ENCODE peak calls at places on chromosomes 11 and 22, in four cellular contexts. J is GM12878, H is HepG2, S is SK-N-SH. B is an unnamed sample.

GRCh38 chr11:2526808-2527381 is 82.1 kb downstream of the KCNQ1 start:
- DNase-seq in S (no peak), J (no peak), H (no peak), B (peak; percentile 60)

GRCh38 chr11:130510407-130511006 is 62.1 kb downstream of the ADAMTS15 start:
- DNase-seq in H (no peak), J (no peak), S (no peak), B (peak; percentile 34)

GRCh38 chr11:17541330-17541885 is 2.8 kb downstream of the USH1C start:
- DNase-seq in S (no peak), J (no peak), H (no peak), B (no peak)

GRCh38 chr11:82546556-82547162 is 187.0 kb downstream of the FAM181B start:
- DNase-seq in H (no peak), J (no peak), S (no peak), B (no peak)

GRCh38 chr11:72789493-72790131 is 4.2 kb downstream of the STARD10 start:
- DNase-seq in J (no peak), S (peak; percentile 40), H (no peak), B (no peak)

GRCh38 chr22:32564170-32565001 is 89.8 kb downstream of the FBXO7 start:
- DNase-seq in J (no peak), S (no peak), H (no peak), B (no peak)

GRCh38 chr11:130070829-130071205 is 1.1 kb downstream of the APLP2 start:
- DNase-seq in J (no peak), S (no peak), H (no peak), B (no peak)

GRCh38 chr11:9150944-9151343 is 59.5 kb upstream of the SCUBE2 start:
- DNase-seq in H (no peak), J (no peak), S (no peak), B (no peak)

GRCh38 chr22:48173061-48173849 is 1410.8 kb downstream of the TBC1D22A start:
- DNase-seq in H (no peak), J (no peak), S (no peak), B (no peak)

GRCh38 chr11:107561688-107562087 is 3.8 kb downstream of the ALKBH8 start:
- DNase-seq in S (no peak), J (no peak), H (no peak), B (no peak)

GRCh38 chr11:70517203-70517602 is 118.9 kb downstream of the CTTN start:
- DNase-seq in S (no peak), J (no peak), H (no peak), B (no peak)

GRCh38 chr11:76047231-76047630 is 159.1 kb downstream of the WNT11 start:
- DNase-seq in S (no peak), H (no peak), J (no peak), B (no peak)

GRCh38 chr11:119319702-119320592 is 3.0 kb upstream of the MCAM start:
- DNase-seq in J (no peak), H (no peak), S (no peak), B (no peak)

GRCh38 chr11:28566643-28567042 is 458.5 kb downstream of the METTL15 start:
- DNase-seq in H (no peak), J (no peak), S (peak; percentile 1), B (peak; percentile 50)

GRCh38 chr11:82960000-82960778 is 58.7 kb downstream of the DDIAS start:
- DNase-seq in H (no peak), J (peak; percentile 65), S (no peak), B (no peak)

GRCh38 chr11:22792497-22792896 is 37.1 kb downstream of the SVIP start:
- DNase-seq in J (no peak), S (no peak), H (peak; percentile 94), B (no peak)

GRCh38 chr22:48703265-48703941 is 1124.3 kb downstream of the BRD1 start:
- DNase-seq in J (no peak), S (no peak), H (no peak), B (no peak)

GRCh38 chr22:40422558-40423245 is 52.3 kb downstream of the SGSM3 start:
- DNase-seq in S (no peak), H (no peak), J (no peak), B (no peak)

GRCh38 chr22:45726081-45726480 is 54.4 kb downstream of the ATXN10 start:
- DNase-seq in S (no peak), H (no peak), J (no peak), B (no peak)

GRCh38 chr11:32895471-32895870 is 2.9 kb downstream of the QSER1 start:
- DNase-seq in J (no peak), S (no peak), H (no peak), B (no peak)

GRCh38 chr11:36402568-36403181 is 106.6 kb downstream of the PRR5L start:
- DNase-seq in H (no peak), J (no peak), S (no peak), B (no peak)

GRCh38 chr11:116473790-116474346 is 298.9 kb downstream of the BUD13 start:
- DNase-seq in H (no peak), J (no peak), S (no peak), B (no peak)

GRCh38 chr11:27646051-27646818 is 54.0 kb downstream of the BDNF start:
- DNase-seq in H (no peak), J (no peak), S (peak; percentile 80), B (no peak)

GRCh38 chr11:124898711-124899110 is 1.0 kb upstream of the ROBO4 start:
- DNase-seq in J (no peak), H (peak; percentile 44), S (peak; percentile 20), B (no peak)

GRCh38 chr11:61797263-61797944 is 4.7 kb downstream of the FEN1 start:
- DNase-seq in H (peak; percentile 78), J (peak; percentile 52), S (peak; percentile 71), B (no peak)

GRCh38 chr11:5171856-5172255 is 17.3 kb upstream of the OR52A1 start:
- DNase-seq in S (no peak), H (no peak), J (no peak), B (no peak)

GRCh38 chr11:637593-638507 is 781 bp downstream of the DRD4 start:
- DNase-seq in S (peak; percentile 73), J (no peak), H (no peak), B (no peak)

GRCh38 chr11:8913961-8914660 is 3.1 kb downstream of the AKIP1 start:
- DNase-seq in S (peak; percentile 67), H (peak; percentile 37), J (no peak), B (no peak)

GRCh38 chr11:116691779-116692178 is 81.0 kb downstream of the BUD13 start:
- DNase-seq in S (peak; percentile 91), H (peak; percentile 31), J (no peak), B (no peak)

GRCh38 chr11:46800177-46800576 is 45.9 kb downstream of the CKAP5 start:
- DNase-seq in H (no peak), J (no peak), S (no peak), B (no peak)

GRCh38 chr11:57154718-57155117 is 27.0 kb upstream of the LRRC55 start:
- DNase-seq in S (no peak), J (no peak), H (no peak), B (no peak)

GRCh38 chr11:32792111-32792947 is 2.1 kb downstream of the CCDC73 start:
- DNase-seq in H (no peak), J (no peak), S (no peak), B (no peak)

GRCh38 chr11:44564653-44565007 is 833 bp upstream of the CD82 start:
- DNase-seq in J (no peak), H (no peak), S (no peak), B (no peak)

GRCh38 chr11:58003591-58003990 is 20.1 kb upstream of the OR9Q1 start:
- DNase-seq in H (no peak), J (no peak), S (no peak), B (no peak)

GRCh38 chr11:18243783-18244362 is 4.6 kb downstream of the SAA2 start:
- DNase-seq in S (peak; percentile 53), H (peak; percentile 52), J (peak; percentile 54), B (peak; percentile 72)

GRCh38 chr11:77569046-77569445 is 20.7 kb upstream of the AQP11 start:
- DNase-seq in H (no peak), S (no peak), J (no peak), B (no peak)

GRCh38 chr11:76626921-76627391 is 43.6 kb downstream of the LRRC32 start:
- DNase-seq in H (no peak), J (peak; percentile 88), S (no peak), B (no peak)

GRCh38 chr11:43503417-43503816 is 144.7 kb downstream of the TTC17 start:
- DNase-seq in H (no peak), S (no peak), J (no peak), B (no peak)

GRCh38 chr11:120134106-120134930 is 3.6 kb downstream of the TRIM29 start:
- DNase-seq in J (no peak), H (no peak), S (peak; percentile 5), B (peak; percentile 26)

GRCh38 chr11:30522825-30523224 is 63.3 kb downstream of the MPPED2 start:
- DNase-seq in H (no peak), J (no peak), S (no peak), B (no peak)
- TF ChIP-seq TCF12 in H (no peak), J (no peak), S (no peak), B (no peak)

GRCh38 chr11:131867457-131868257 is 497.2 kb downstream of the NTM start:
- DNase-seq in J (no peak), H (peak; percentile 20), S (peak; percentile 70), B (peak; percentile 86)
- TF ChIP-seq TCF12 in J (peak; percentile 87), H (no peak), S (peak; percentile 30), B (peak; percentile 63)

GRCh38 chr22:39234157-39234793 is 10.5 kb downstream of the PDGFB start:
- DNase-seq in H (no peak), J (no peak), S (no peak), B (peak; percentile 59)
- TF ChIP-seq TCF12 in H (no peak), J (no peak), S (no peak), B (no peak)

GRCh38 chr22:49796596-49797270 is 30.9 kb downstream of the BRD1 start:
- DNase-seq in J (no peak), H (no peak), S (no peak), B (no peak)

GRCh38 chr22:49795521-49795920 is 32.2 kb downstream of the BRD1 start:
- DNase-seq in S (no peak), H (no peak), J (no peak), B (no peak)

GRCh38 chr22:49799431-49800075 is 28.1 kb downstream of the BRD1 start:
- DNase-seq in J (no peak), H (no peak), S (no peak), B (no peak)

GRCh38 chr22:49798486-49799151 is 29.1 kb downstream of the BRD1 start:
- DNase-seq in S (no peak), H (no peak), J (no peak), B (no peak)

GRCh38 chr22:49797706-49798105 is 30.0 kb downstream of the BRD1 start:
- DNase-seq in H (no peak), J (no peak), S (no peak), B (no peak)
- TF ChIP-seq TCF12 in H (no peak), J (no peak), S (no peak), B (no peak)

GRCh38 chr11:65810046-65810868 is 23.4 kb downstream of the OVOL1 start:
- DNase-seq in H (peak; percentile 27), J (no peak), S (no peak), B (no peak)
- TF ChIP-seq TCF12 in H (no peak), J (no peak), S (no peak), B (no peak)